ENCODE peak calls at places on chromosomes 12 and 14, in ten cellular contexts. S, J, V, A, R, W, I, L, T and F are unnamed samples.

GRCh38 chr14:56810850-56811595 is 744 bp upstream of the OTX2 start:
- DNase-seq in S (no peak), J (no peak), V (no peak), A (no peak), R (no peak), W (no peak), I (no peak), L (no peak), T (no peak), F (no peak)

GRCh38 chr12:93785262-93786010 is 108.3 kb downstream of the CRADD start:
- DNase-seq in S (peak), J (peak), V (peak), A (peak), R (peak), W (no peak), I (no peak), L (peak), T (peak), F (no peak)

GRCh38 chr12:3176754-3177153 is 99.6 kb downstream of the TSPAN9 start:
- DNase-seq in S (no peak), J (no peak), V (no peak), A (no peak), R (no peak), W (no peak), I (no peak), L (no peak), T (no peak), F (no peak)

GRCh38 chr12:92403210-92404175 is 257.8 kb upstream of the BTG1 start:
- DNase-seq in S (no peak), J (no peak), V (no peak), A (no peak), R (no peak), W (peak), I (no peak), L (no peak), T (no peak), F (no peak)

GRCh38 chr12:112782921-112783320 is 8.6 kb upstream of the RPH3A start:
- DNase-seq in S (no peak), J (no peak), V (no peak), A (no peak), R (no peak), W (no peak), I (no peak), L (no peak), T (no peak), F (no peak)

GRCh38 chr14:50363734-50364113 is 33.0 kb downstream of the CDKL1 start:
- DNase-seq in S (no peak), J (no peak), V (peak), A (no peak), R (no peak), W (peak), I (peak), L (peak), T (peak), F (peak)

GRCh38 chr14:55136868-55137785 is 8.1 kb downstream of the LGALS3 start:
- DNase-seq in S (peak), J (no peak), V (no peak), A (no peak), R (peak), W (no peak), I (no peak), L (no peak), T (peak), F (no peak)

GRCh38 chr12:103495158-103495782 is 498 bp downstream of the C12orf42 start:
- DNase-seq in S (no peak), J (no peak), V (peak), A (no peak), R (no peak), W (peak), I (no peak), L (no peak), T (no peak), F (no peak)

GRCh38 chr14:92582706-92583452 is 69.3 kb downstream of the RIN3 start:
- DNase-seq in S (no peak), J (no peak), V (no peak), A (no peak), R (no peak), W (peak), I (no peak), L (no peak), T (no peak), F (no peak)

GRCh38 chr12:24848941-24849477 is 99.9 kb downstream of the BCAT1 start:
- DNase-seq in S (no peak), J (no peak), V (no peak), A (peak), R (no peak), W (no peak), I (no peak), L (no peak), T (no peak), F (no peak)

GRCh38 chr14:31994391-31995033 is 82.6 kb upstream of the ARHGAP5 start:
- DNase-seq in S (peak), J (no peak), V (no peak), A (no peak), R (peak), W (no peak), I (no peak), L (peak), T (peak), F (no peak)

GRCh38 chr12:14099994-14100393 is 118.6 kb upstream of the GRIN2B start:
- DNase-seq in S (no peak), J (no peak), V (no peak), A (no peak), R (no peak), W (no peak), I (no peak), L (no peak), T (no peak), F (no peak)

GRCh38 chr14:21075719-21076437 is 5.8 kb downstream of the ARHGEF40 start:
- DNase-seq in S (no peak), J (no peak), V (no peak), A (no peak), R (no peak), W (no peak), I (no peak), L (no peak), T (no peak), F (no peak)

GRCh38 chr14:52845079-52845478 is 53.7 kb upstream of the GNPNAT1 start:
- DNase-seq in S (no peak), J (no peak), V (no peak), A (no peak), R (no peak), W (no peak), I (no peak), L (no peak), T (no peak), F (no peak)

GRCh38 chr14:56580317-56580711 is 716 bp downstream of the TMEM260 start:
- DNase-seq in S (no peak), J (no peak), V (no peak), A (no peak), R (no peak), W (no peak), I (no peak), L (no peak), T (no peak), F (no peak)

GRCh38 chr12:120795441-120796178 is 70.0 kb downstream of the ACADS start:
- DNase-seq in S (no peak), J (no peak), V (no peak), A (no peak), R (no peak), W (no peak), I (no peak), L (no peak), T (no peak), F (no peak)

GRCh38 chr12:52337054-52337453 is 15.9 kb upstream of the KRT83 start:
- DNase-seq in S (no peak), J (peak), V (no peak), A (no peak), R (no peak), W (no peak), I (no peak), L (no peak), T (no peak), F (no peak)

GRCh38 chr12:38889297-38889815 is 16.0 kb downstream of the CPNE8 start:
- DNase-seq in S (no peak), J (no peak), V (no peak), A (no peak), R (no peak), W (no peak), I (no peak), L (no peak), T (no peak), F (no peak)

GRCh38 chr12:121837680-121838079 is 21.0 kb downstream of the HPD start:
- DNase-seq in S (no peak), J (no peak), V (no peak), A (no peak), R (no peak), W (no peak), I (no peak), L (no peak), T (no peak), F (no peak)

GRCh38 chr12:143964-144649 is 69.8 kb downstream of the SLC6A12 start:
- DNase-seq in S (no peak), J (peak), V (peak), A (no peak), R (no peak), W (no peak), I (no peak), L (peak), T (no peak), F (no peak)

GRCh38 chr12:104953323-104953722 is 4.8 kb downstream of the SLC41A2 start:
- DNase-seq in S (no peak), J (no peak), V (peak), A (no peak), R (no peak), W (no peak), I (no peak), L (no peak), T (no peak), F (no peak)

GRCh38 chr14:41642402-41643195 is 35.9 kb downstream of the LRFN5 start:
- DNase-seq in S (no peak), J (no peak), V (no peak), A (no peak), R (no peak), W (no peak), I (no peak), L (no peak), T (peak), F (no peak)

GRCh38 chr12:6327159-6327558 is 14.7 kb downstream of the TNFRSF1A start:
- DNase-seq in S (no peak), J (no peak), V (no peak), A (no peak), R (no peak), W (no peak), I (no peak), L (no peak), T (peak), F (no peak)